ENCODE peak calls at places on chromosomes 13 and 19, in four cellular contexts. P is H1, X is testis, M is cardiac muscle cell. A is an unnamed sample.

GRCh38 chr19:6030214-6030507 is 52.2 kb upstream of the RANBP3 start:
- DNase-seq in P (no peak), X (peak), M (no peak), A (no peak)

GRCh38 chr13:48353590-48353989 is 50.0 kb downstream of the RB1 start:
- DNase-seq in P (no peak), X (no peak), M (no peak), A (no peak)

GRCh38 chr13:111418101-111418500 is 97.7 kb downstream of the TEX29 start:
- DNase-seq in P (no peak), X (no peak), M (no peak), A (no peak)

GRCh38 chr19:54431255-54431838 is 16.1 kb downstream of the TTYH1 start:
- DNase-seq in P (no peak), X (peak), M (no peak), A (no peak)

GRCh38 chr19:14086098-14086497 is 515 bp upstream of the C19orf67 start:
- DNase-seq in P (no peak), X (no peak), M (no peak), A (no peak)

GRCh38 chr13:99565478-99566124 is 64.3 kb downstream of the TM9SF2 start:
- DNase-seq in P (no peak), X (no peak), M (no peak), A (no peak)

GRCh38 chr13:27151798-27152599 is 19.6 kb downstream of the USP12 start:
- DNase-seq in P (no peak), X (no peak), M (no peak), A (no peak)

GRCh38 chr13:88958821-88959220 is 1287.7 kb downstream of the SLITRK5 start:
- DNase-seq in P (no peak), X (peak), M (no peak), A (no peak)

GRCh38 chr19:16702123-16702522 is 17.5 kb upstream of the NWD1 start:
- DNase-seq in P (no peak), X (peak), M (peak), A (no peak)

GRCh38 chr19:6632002-6632621 is 37.8 kb downstream of the TNFSF14 start:
- DNase-seq in P (no peak), X (peak), M (peak), A (no peak)

GRCh38 chr19:12205296-12205695 is 42.4 kb downstream of the ZNF136 start:
- DNase-seq in P (no peak), X (no peak), M (no peak), A (no peak)

GRCh38 chr13:30743319-30744055 is 8.1 kb downstream of the ALOX5AP start:
- DNase-seq in P (no peak), X (peak), M (no peak), A (no peak)

GRCh38 chr13:33487575-33488243 is 202.2 kb upstream of the STARD13 start:
- DNase-seq in P (no peak), X (peak), M (no peak), A (no peak)

GRCh38 chr13:110396476-110396875 is 89.4 kb downstream of the COL4A2 start:
- DNase-seq in P (no peak), X (no peak), M (no peak), A (no peak)

GRCh38 chr13:43516401-43516826 is 270.4 kb downstream of the ENOX1 start:
- DNase-seq in P (no peak), X (peak), M (peak), A (no peak)

GRCh38 chr13:51980918-51981317 is 30.3 kb downstream of the ATP7B start:
- DNase-seq in P (no peak), X (no peak), M (no peak), A (no peak)

GRCh38 chr19:10141973-10142372 is 22.3 kb upstream of the EIF3G start:
- DNase-seq in P (no peak), X (no peak), M (no peak), A (no peak)

GRCh38 chr19:15452111-15453047 is 2.6 kb upstream of the WIZ start:
- DNase-seq in P (peak), X (peak), M (peak), A (no peak)

GRCh38 chr19:15453906-15454305 is 4.2 kb upstream of the WIZ start:
- DNase-seq in P (no peak), X (no peak), M (no peak), A (no peak)

GRCh38 chr19:15455996-15456395 is 6.2 kb upstream of the WIZ start:
- DNase-seq in P (no peak), X (no peak), M (no peak), A (no peak)

GRCh38 chr19:15453091-15453498 is 3.3 kb upstream of the WIZ start:
- DNase-seq in P (no peak), X (no peak), M (peak), A (no peak)

DNA sequence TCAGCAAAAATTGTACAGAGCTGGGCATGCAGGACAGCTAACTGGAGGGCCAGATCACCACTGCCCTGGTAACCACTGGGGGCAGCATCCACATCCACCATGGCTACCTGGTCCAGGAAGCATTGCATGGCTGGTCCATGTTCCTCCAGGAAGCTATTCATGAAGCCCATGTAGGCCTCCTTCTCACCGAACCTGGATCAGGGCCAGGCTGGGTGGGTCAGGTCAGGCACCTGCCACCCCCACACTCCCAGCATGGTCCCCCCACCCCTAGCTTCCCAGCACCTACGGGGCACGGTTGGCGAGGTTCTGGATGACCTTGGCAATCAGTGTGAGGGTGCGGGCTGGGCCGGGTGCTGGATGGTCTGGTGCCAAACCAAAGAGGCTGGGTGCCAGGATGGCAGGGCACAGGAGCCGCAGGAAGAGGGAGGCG is 4.6 kb upstream of the WIZ start:
- DNase-seq in P (no peak), X (no peak), M (no peak), A (no peak)
- TF ChIP-seq CTCF in P (no peak), X (no peak), M (peak), A (peak)

DNA sequence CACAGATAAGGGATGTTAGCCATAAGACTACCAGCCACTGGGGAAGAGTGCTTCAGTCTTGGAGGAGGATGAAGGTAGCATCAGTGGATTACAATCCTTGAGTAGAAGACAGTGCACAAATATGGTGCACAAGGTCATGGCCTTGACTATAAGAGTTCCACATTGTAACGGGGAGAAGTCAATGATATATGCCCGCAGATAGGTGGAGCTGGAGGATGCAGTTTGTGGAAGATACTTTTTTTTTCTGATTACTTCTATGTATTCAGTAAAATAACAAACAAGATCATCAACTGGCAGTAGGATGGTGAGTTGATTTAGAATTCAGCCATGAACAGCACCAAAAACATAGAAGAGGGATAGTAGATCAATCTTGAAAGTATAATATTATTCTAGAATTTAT is 926.8 kb upstream of the MIR17HG start:
- DNase-seq in P (no peak), X (no peak), M (no peak), A (no peak)
- TF ChIP-seq CTCF in P (peak), X (no peak), M (peak), A (peak)

GRCh38 chr19:52962394-52963228 is at the start of gene ZNF816:
- DNase-seq in P (peak), X (peak), M (peak), A (peak)
- TF ChIP-seq CTCF in P (no peak), X (no peak), M (no peak), A (no peak)

GRCh38 chr19:2356036-2356646 is 3.9 kb upstream of the TMPRSS9 start:
- DNase-seq in P (no peak), X (no peak), M (no peak), A (no peak)
- TF ChIP-seq CTCF in P (no peak), X (no peak), M (no peak), A (no peak)

GRCh38 chr19:39845621-39846175 is 481 bp downstream of the FBL start:
- DNase-seq in P (no peak), X (no peak), M (peak), A (no peak)
- TF ChIP-seq CTCF in P (no peak), X (no peak), M (peak), A (peak)

GRCh38 chr13:45925151-45925550 is 73.6 kb upstream of the SIAH3 start:
- DNase-seq in P (no peak), X (no peak), M (no peak), A (no peak)
- TF ChIP-seq CTCF in P (no peak), X (no peak), M (peak), A (peak)

A was measured in chondrocyte.